ENCODE peak calls at places on chromosomes 12 and 14, in nine cellular contexts. One of them, this sample, is unnamed.

GRCh38 chr12:30506411-30506810 is 189.3 kb downstream of the IPO8 start:
- DNase-seq in HCEC 1CT: no peak
- DNase-seq in DMS 273 treated with DMSO at 0.1 percent for 48 hours: no peak
- DNase-seq in T follicular helper cell: no peak
- DNase-seq in foreskin fibroblast: no peak
- DNase-seq in M059J: no peak
- DNase-seq in stimulated activated CD8-positive, alpha-beta memory T cell treated with anti-CD3 and anti-CD28 coated beads, Interleukin-12 subunit alpha, Interleukin-12 subunit beta, amount 100 ng/mL, for 4 hours: no peak
- DNase-seq in H54: no peak
- DNase-seq in HTR-8/SVneo: no peak
- DNase-seq in this sample: no peak

GRCh38 chr14:78023112-78023511 is 147.1 kb upstream of the NRXN3 start:
- DNase-seq in HCEC 1CT: no peak
- DNase-seq in DMS 273 treated with DMSO at 0.1 percent for 48 hours: no peak
- DNase-seq in T follicular helper cell: no peak
- DNase-seq in foreskin fibroblast: no peak
- DNase-seq in M059J: no peak
- DNase-seq in stimulated activated CD8-positive, alpha-beta memory T cell treated with anti-CD3 and anti-CD28 coated beads, Interleukin-12 subunit alpha, Interleukin-12 subunit beta, amount 100 ng/mL, for 4 hours: no peak
- DNase-seq in H54: no peak
- DNase-seq in HTR-8/SVneo: no peak
- DNase-seq in this sample: no peak

GRCh38 chr14:93797071-93797470 is 8.8 kb upstream of the PRIMA1 start:
- DNase-seq in HCEC 1CT: no peak
- DNase-seq in DMS 273 treated with DMSO at 0.1 percent for 48 hours: no peak
- DNase-seq in T follicular helper cell: no peak
- DNase-seq in foreskin fibroblast: no peak
- DNase-seq in M059J: no peak
- DNase-seq in stimulated activated CD8-positive, alpha-beta memory T cell treated with anti-CD3 and anti-CD28 coated beads, Interleukin-12 subunit alpha, Interleukin-12 subunit beta, amount 100 ng/mL, for 4 hours: no peak
- DNase-seq in H54: no peak
- DNase-seq in HTR-8/SVneo: no peak
- DNase-seq in this sample: no peak

GRCh38 chr12:113403435-113404415 is at the start of gene SDS:
- DNase-seq in HCEC 1CT: no peak
- DNase-seq in DMS 273 treated with DMSO at 0.1 percent for 48 hours: no peak
- DNase-seq in T follicular helper cell: no peak
- DNase-seq in foreskin fibroblast: no peak
- DNase-seq in M059J: peak; percentile 56
- DNase-seq in stimulated activated CD8-positive, alpha-beta memory T cell treated with anti-CD3 and anti-CD28 coated beads, Interleukin-12 subunit alpha, Interleukin-12 subunit beta, amount 100 ng/mL, for 4 hours: no peak
- DNase-seq in H54: no peak
- DNase-seq in HTR-8/SVneo: no peak
- DNase-seq in this sample: no peak

GRCh38 chr12:90589966-90590365 is 365.0 kb downstream of the CCER1 start:
- DNase-seq in HCEC 1CT: no peak
- DNase-seq in DMS 273 treated with DMSO at 0.1 percent for 48 hours: no peak
- DNase-seq in T follicular helper cell: no peak
- DNase-seq in foreskin fibroblast: peak; percentile 20
- DNase-seq in M059J: peak; percentile 3
- DNase-seq in stimulated activated CD8-positive, alpha-beta memory T cell treated with anti-CD3 and anti-CD28 coated beads, Interleukin-12 subunit alpha, Interleukin-12 subunit beta, amount 100 ng/mL, for 4 hours: no peak
- DNase-seq in H54: no peak
- DNase-seq in HTR-8/SVneo: no peak
- DNase-seq in this sample: no peak

GRCh38 chr12:26153421-26154154 is 28.8 kb upstream of the BHLHE41 start:
- DNase-seq in HCEC 1CT: peak; percentile 100
- DNase-seq in DMS 273 treated with DMSO at 0.1 percent for 48 hours: no peak
- DNase-seq in T follicular helper cell: no peak
- DNase-seq in foreskin fibroblast: peak; percentile 94
- DNase-seq in M059J: peak; percentile 97
- DNase-seq in stimulated activated CD8-positive, alpha-beta memory T cell treated with anti-CD3 and anti-CD28 coated beads, Interleukin-12 subunit alpha, Interleukin-12 subunit beta, amount 100 ng/mL, for 4 hours: no peak
- DNase-seq in H54: peak; percentile 36
- DNase-seq in HTR-8/SVneo: peak; percentile 74
- DNase-seq in this sample: peak; percentile 95

GRCh38 chr12:132163911-132164288 is 19.6 kb downstream of the NOC4L start:
- DNase-seq in HCEC 1CT: no peak
- DNase-seq in DMS 273 treated with DMSO at 0.1 percent for 48 hours: no peak
- DNase-seq in T follicular helper cell: no peak
- DNase-seq in foreskin fibroblast: no peak
- DNase-seq in M059J: no peak
- DNase-seq in stimulated activated CD8-positive, alpha-beta memory T cell treated with anti-CD3 and anti-CD28 coated beads, Interleukin-12 subunit alpha, Interleukin-12 subunit beta, amount 100 ng/mL, for 4 hours: no peak
- DNase-seq in H54: no peak
- DNase-seq in HTR-8/SVneo: no peak
- DNase-seq in this sample: no peak

GRCh38 chr12:43742106-43742505 is 16.5 kb downstream of the PUS7L start:
- DNase-seq in HCEC 1CT: peak; percentile 97
- DNase-seq in DMS 273 treated with DMSO at 0.1 percent for 48 hours: no peak
- DNase-seq in T follicular helper cell: no peak
- DNase-seq in foreskin fibroblast: peak; percentile 86
- DNase-seq in M059J: peak; percentile 76
- DNase-seq in stimulated activated CD8-positive, alpha-beta memory T cell treated with anti-CD3 and anti-CD28 coated beads, Interleukin-12 subunit alpha, Interleukin-12 subunit beta, amount 100 ng/mL, for 4 hours: no peak
- DNase-seq in H54: peak; percentile 6
- DNase-seq in HTR-8/SVneo: peak; percentile 32
- DNase-seq in this sample: peak; percentile 46

GRCh38 chr12:6345319-6346071 is 3.6 kb upstream of the TNFRSF1A start:
- DNase-seq in HCEC 1CT: peak; percentile 94
- DNase-seq in DMS 273 treated with DMSO at 0.1 percent for 48 hours: no peak
- DNase-seq in T follicular helper cell: no peak
- DNase-seq in foreskin fibroblast: peak; percentile 96
- DNase-seq in M059J: peak; percentile 99
- DNase-seq in stimulated activated CD8-positive, alpha-beta memory T cell treated with anti-CD3 and anti-CD28 coated beads, Interleukin-12 subunit alpha, Interleukin-12 subunit beta, amount 100 ng/mL, for 4 hours: no peak
- DNase-seq in H54: no peak
- DNase-seq in HTR-8/SVneo: peak; percentile 92
- DNase-seq in this sample: peak; percentile 91

GRCh38 chr12:1777798-1778197 is 42.6 kb upstream of the LRTM2 start:
- DNase-seq in HCEC 1CT: peak; percentile 87
- DNase-seq in DMS 273 treated with DMSO at 0.1 percent for 48 hours: no peak
- DNase-seq in T follicular helper cell: no peak
- DNase-seq in foreskin fibroblast: peak; percentile 83
- DNase-seq in M059J: peak; percentile 77
- DNase-seq in stimulated activated CD8-positive, alpha-beta memory T cell treated with anti-CD3 and anti-CD28 coated beads, Interleukin-12 subunit alpha, Interleukin-12 subunit beta, amount 100 ng/mL, for 4 hours: no peak
- DNase-seq in H54: no peak
- DNase-seq in HTR-8/SVneo: peak; percentile 65
- DNase-seq in this sample: peak; percentile 76

GRCh38 chr12:18430425-18431048 is 169.2 kb downstream of the PIK3C2G start:
- DNase-seq in HCEC 1CT: peak; percentile 62
- DNase-seq in DMS 273 treated with DMSO at 0.1 percent for 48 hours: no peak
- DNase-seq in T follicular helper cell: no peak
- DNase-seq in foreskin fibroblast: peak; percentile 82
- DNase-seq in M059J: peak; percentile 42
- DNase-seq in stimulated activated CD8-positive, alpha-beta memory T cell treated with anti-CD3 and anti-CD28 coated beads, Interleukin-12 subunit alpha, Interleukin-12 subunit beta, amount 100 ng/mL, for 4 hours: no peak
- DNase-seq in H54: peak; percentile 12
- DNase-seq in HTR-8/SVneo: peak; percentile 5
- DNase-seq in this sample: peak; percentile 22

GRCh38 chr12:132285991-132286681 is 43.3 kb downstream of the GALNT9 start:
- DNase-seq in HCEC 1CT: no peak
- DNase-seq in DMS 273 treated with DMSO at 0.1 percent for 48 hours: no peak
- DNase-seq in T follicular helper cell: no peak
- DNase-seq in foreskin fibroblast: peak; percentile 60
- DNase-seq in M059J: peak; percentile 35
- DNase-seq in stimulated activated CD8-positive, alpha-beta memory T cell treated with anti-CD3 and anti-CD28 coated beads, Interleukin-12 subunit alpha, Interleukin-12 subunit beta, amount 100 ng/mL, for 4 hours: no peak
- DNase-seq in H54: peak; percentile 72
- DNase-seq in HTR-8/SVneo: peak; percentile 48
- DNase-seq in this sample: peak; percentile 38

GRCh38 chr14:35480119-35480769 is 53.7 kb upstream of the INSM2 start:
- DNase-seq in HCEC 1CT: peak; percentile 30
- DNase-seq in DMS 273 treated with DMSO at 0.1 percent for 48 hours: no peak
- DNase-seq in T follicular helper cell: no peak
- DNase-seq in foreskin fibroblast: peak; percentile 6
- DNase-seq in M059J: peak; percentile 27
- DNase-seq in stimulated activated CD8-positive, alpha-beta memory T cell treated with anti-CD3 and anti-CD28 coated beads, Interleukin-12 subunit alpha, Interleukin-12 subunit beta, amount 100 ng/mL, for 4 hours: no peak
- DNase-seq in H54: no peak
- DNase-seq in HTR-8/SVneo: no peak
- DNase-seq in this sample: no peak

GRCh38 chr12:62190921-62191746 is 69.1 kb upstream of the USP15 start:
- DNase-seq in HCEC 1CT: no peak
- DNase-seq in DMS 273 treated with DMSO at 0.1 percent for 48 hours: no peak
- DNase-seq in T follicular helper cell: no peak
- DNase-seq in foreskin fibroblast: no peak
- DNase-seq in M059J: no peak
- DNase-seq in stimulated activated CD8-positive, alpha-beta memory T cell treated with anti-CD3 and anti-CD28 coated beads, Interleukin-12 subunit alpha, Interleukin-12 subunit beta, amount 100 ng/mL, for 4 hours: no peak
- DNase-seq in H54: no peak
- DNase-seq in HTR-8/SVneo: no peak
- DNase-seq in this sample: no peak

GRCh38 chr14:32252030-32252670 is 49.1 kb upstream of the RNU6-8 start:
- DNase-seq in HCEC 1CT: peak; percentile 73
- DNase-seq in DMS 273 treated with DMSO at 0.1 percent for 48 hours: peak; percentile 55
- DNase-seq in T follicular helper cell: peak; percentile 19
- DNase-seq in foreskin fibroblast: peak; percentile 83
- DNase-seq in M059J: peak; percentile 71
- DNase-seq in stimulated activated CD8-positive, alpha-beta memory T cell treated with anti-CD3 and anti-CD28 coated beads, Interleukin-12 subunit alpha, Interleukin-12 subunit beta, amount 100 ng/mL, for 4 hours: no peak
- DNase-seq in H54: peak; percentile 28
- DNase-seq in HTR-8/SVneo: peak; percentile 81
- DNase-seq in this sample: peak; percentile 73

GRCh38 chr14:105883066-105884005 is 357.0 kb downstream of the TMEM121 start:
- DNase-seq in HCEC 1CT: no peak
- DNase-seq in DMS 273 treated with DMSO at 0.1 percent for 48 hours: no peak
- DNase-seq in T follicular helper cell: no peak
- DNase-seq in foreskin fibroblast: no peak
- DNase-seq in M059J: no peak
- DNase-seq in stimulated activated CD8-positive, alpha-beta memory T cell treated with anti-CD3 and anti-CD28 coated beads, Interleukin-12 subunit alpha, Interleukin-12 subunit beta, amount 100 ng/mL, for 4 hours: no peak
- DNase-seq in H54: no peak
- DNase-seq in HTR-8/SVneo: no peak
- DNase-seq in this sample: no peak

GRCh38 chr12:3897400-3897910 is 24.3 kb upstream of the PARP11 start:
- DNase-seq in HCEC 1CT: no peak
- DNase-seq in DMS 273 treated with DMSO at 0.1 percent for 48 hours: no peak
- DNase-seq in T follicular helper cell: no peak
- DNase-seq in foreskin fibroblast: no peak
- DNase-seq in M059J: no peak
- DNase-seq in stimulated activated CD8-positive, alpha-beta memory T cell treated with anti-CD3 and anti-CD28 coated beads, Interleukin-12 subunit alpha, Interleukin-12 subunit beta, amount 100 ng/mL, for 4 hours: no peak
- DNase-seq in H54: no peak
- DNase-seq in HTR-8/SVneo: no peak
- DNase-seq in this sample: no peak